ENCODE peak calls at places on chromosomes 11 and 22, in ten cellular contexts. Z, G, H, S, U, M, K, W, P and E are unnamed samples. For H3K36me3 and H3K4me1, the result is how much of the 10 kb centered on the place peaks cover.

GRCh38 chr11:11347583-11347982 is 5.5 kb downstream of the CSNK2A3 start:
- DNase-seq in Z (no peak), G (no peak), H (no peak), S (peak), U (no peak), M (no peak), K (no peak), W (no peak), P (no peak), E (no peak)

GRCh38 chr11:100791873-100792272 is 104.8 kb downstream of the ARHGAP42 start:
- DNase-seq in Z (no peak), G (no peak), H (no peak), S (no peak), U (no peak), M (no peak), K (no peak), W (no peak), P (peak), E (peak)

GRCh38 chr11:112307617-112308016 is 47.0 kb upstream of the PLET1 start:
- DNase-seq in Z (no peak), G (no peak), H (no peak), S (no peak), U (no peak), M (no peak), K (no peak), W (no peak), P (no peak), E (no peak)

GRCh38 chr22:39917091-39917703 is 16.3 kb downstream of the GRAP2 start:
- DNase-seq in Z (no peak), G (no peak), H (no peak), S (no peak), U (no peak), M (no peak), K (no peak), W (no peak), P (no peak), E (no peak)

GRCh38 chr11:47394322-47395224 is 13.8 kb upstream of the SLC39A13 start:
- DNase-seq in Z (no peak), G (no peak), H (no peak), S (no peak), U (no peak), M (peak), K (no peak), W (no peak), P (no peak), E (no peak)

GRCh38 chr22:49062155-49063039 is 765.3 kb downstream of the BRD1 start:
- DNase-seq in Z (no peak), G (no peak), H (peak), S (no peak), U (no peak), M (no peak), K (no peak), W (no peak), P (no peak), E (no peak)

GRCh38 chr11:86999859-87000753 is 37.6 kb upstream of the TMEM135 start:
- DNase-seq in Z (no peak), G (no peak), H (no peak), S (no peak), U (no peak), M (peak), K (peak), W (peak), P (peak), E (peak)

GRCh38 chr11:78788533-78788932 is 213.9 kb upstream of the NARS2 start:
- DNase-seq in Z (no peak), G (no peak), H (no peak), S (no peak), U (no peak), M (no peak), K (no peak), W (no peak), P (no peak), E (no peak)

GRCh38 chr22:17303840-17304779 is 65.2 kb upstream of the CECR2 start:
- DNase-seq in Z (no peak), G (peak), H (no peak), S (no peak), U (peak), M (no peak), K (no peak), W (no peak), P (no peak), E (no peak)

GRCh38 chr11:121089566-121089965 is 11.5 kb upstream of the TECTA start:
- DNase-seq in Z (no peak), G (no peak), H (no peak), S (no peak), U (no peak), M (no peak), K (no peak), W (no peak), P (no peak), E (no peak)

GRCh38 chr22:39937881-39938280 is 22.3 kb upstream of the TMA7B start:
- DNase-seq in Z (no peak), G (no peak), H (no peak), S (no peak), U (no peak), M (no peak), K (no peak), W (no peak), P (no peak), E (no peak)

GRCh38 chr11:33652407-33652806 is 48.2 kb downstream of the C11orf91 start:
- DNase-seq in Z (no peak), G (no peak), H (no peak), S (no peak), U (no peak), M (no peak), K (no peak), W (no peak), P (no peak), E (no peak)

GRCh38 chr22:41238570-41239442 is 1.9 kb downstream of the CHADL start:
- DNase-seq in Z (no peak), G (no peak), H (no peak), S (no peak), U (no peak), M (no peak), K (no peak), W (no peak), P (no peak), E (no peak)

GRCh38 chr11:108853864-108854263 is 189.0 kb downstream of the DDX10 start:
- DNase-seq in Z (no peak), G (no peak), H (no peak), S (no peak), U (no peak), M (no peak), K (peak), W (peak), P (no peak), E (no peak)

GRCh38 chr11:46114961-46115360 is 6.3 kb downstream of the PHF21A start:
- DNase-seq in Z (no peak), G (no peak), H (no peak), S (no peak), U (no peak), M (no peak), K (no peak), W (no peak), P (no peak), E (no peak)

GRCh38 chr22:30298005-30298701 is 8.8 kb upstream of the CASTOR1 start:
- DNase-seq in Z (no peak), G (no peak), H (no peak), S (no peak), U (no peak), M (no peak), K (no peak), W (peak), P (peak), E (no peak)

GRCh38 chr11:133929401-133930052 is 27.2 kb downstream of the IGSF9B start:
- DNase-seq in Z (no peak), G (no peak), H (no peak), S (no peak), U (no peak), M (no peak), K (peak), W (no peak), P (peak), E (no peak)
- H3K36me3 ChIP-seq in Z (under half), G (under half), H (under half), S (under half), U (under half), M (under half), K (under half), W (under half), P (half or more), E (under half)

DNA sequence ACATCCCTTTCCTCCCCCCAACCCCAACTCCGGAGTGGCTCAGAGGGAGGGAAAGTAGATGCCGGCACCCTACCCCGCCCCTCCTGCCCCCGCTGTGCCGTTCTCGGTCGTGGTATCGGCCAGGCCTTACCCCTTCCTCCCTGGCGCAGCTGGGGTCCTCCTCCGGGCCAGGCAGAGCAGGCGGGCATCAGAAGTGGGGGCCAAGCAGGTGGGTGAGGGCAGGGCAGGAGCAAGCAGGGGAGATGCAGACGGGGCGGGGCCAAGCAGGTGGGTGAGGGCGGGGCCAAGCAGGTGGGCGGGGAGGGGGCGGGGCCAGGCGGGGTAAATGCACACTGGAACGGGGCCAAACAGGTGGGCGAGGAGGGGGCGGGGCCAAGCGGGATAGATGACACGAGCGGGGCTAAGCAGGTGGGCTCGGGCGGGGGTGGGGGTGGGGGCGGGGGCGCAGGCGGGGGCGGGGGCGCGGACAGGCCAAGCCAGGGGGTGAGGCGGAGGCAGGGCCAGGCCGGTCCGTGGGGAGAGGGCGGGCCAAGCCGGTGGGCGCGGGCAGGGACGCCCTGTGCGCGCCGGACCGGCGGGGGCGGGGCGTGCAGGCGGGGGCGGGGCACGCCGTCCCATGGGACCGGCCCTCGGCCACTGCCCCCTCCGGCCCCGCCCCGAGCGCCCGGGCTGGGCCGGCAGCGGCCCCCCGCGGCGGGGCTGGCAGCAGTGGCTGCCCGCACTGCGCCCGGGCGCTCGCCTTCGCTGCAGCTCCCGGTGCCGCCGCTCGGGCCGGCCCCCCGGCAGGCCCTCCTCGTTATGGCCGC is at the start of the genes KCNQ1 and TRPM5:
- DNase-seq in Z (peak), G (peak), H (peak), S (no peak), U (no peak), M (no peak), K (no peak), W (peak), P (no peak), E (no peak)
- H3K4me3 ChIP-seq in Z (peak), G (peak), H (peak), S (peak), U (peak), M (no peak), K (no peak), W (peak), P (no peak), E (no peak)

GRCh38 chr11:16195659-16196058 is 160.7 kb downstream of the SOX6 start:
- DNase-seq in Z (no peak), G (no peak), H (no peak), S (no peak), U (no peak), M (peak), K (peak), W (no peak), P (no peak), E (no peak)
- H3K4me1 ChIP-seq in Z (under half), G (under half), H (under half), S (under half), U (under half), M (under half), K (under half), W (under half), P (under half), E (under half)

GRCh38 chr11:59943996-59944395 is 5.8 kb downstream of the OOSP1 start:
- DNase-seq in Z (no peak), G (no peak), H (no peak), S (no peak), U (no peak), M (no peak), K (no peak), W (no peak), P (no peak), E (peak)

GRCh38 chr11:59939482-59939881 is 1.2 kb downstream of the OOSP1 start:
- DNase-seq in Z (no peak), G (no peak), H (no peak), S (no peak), U (no peak), M (no peak), K (no peak), W (no peak), P (no peak), E (no peak)

GRCh38 chr11:59941091-59941490 is 2.9 kb downstream of the OOSP1 start:
- DNase-seq in Z (no peak), G (no peak), H (no peak), S (no peak), U (no peak), M (no peak), K (no peak), W (no peak), P (no peak), E (no peak)

DNA sequence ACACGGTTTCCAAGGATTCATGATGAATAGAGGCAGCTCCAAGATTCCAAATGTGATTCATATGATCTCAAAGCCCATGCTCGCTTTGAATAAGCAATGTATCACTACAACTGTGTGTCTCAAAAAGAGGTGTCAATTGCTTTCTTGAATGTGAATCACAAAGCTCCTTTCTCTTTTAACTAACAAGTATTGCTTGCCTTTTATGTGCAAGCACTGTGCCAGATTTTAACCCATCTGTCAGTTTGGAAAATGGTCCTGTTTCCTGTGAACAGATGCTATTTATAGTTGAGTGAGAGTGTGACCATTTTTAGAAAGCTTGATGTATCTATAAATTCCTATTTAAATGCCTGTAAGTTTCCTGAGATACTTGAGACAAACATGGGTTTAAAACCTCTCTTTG is 6.5 kb downstream of the OOSP1 start:
- DNase-seq in Z (no peak), G (no peak), H (no peak), S (no peak), U (no peak), M (no peak), K (no peak), W (no peak), P (no peak), E (no peak)
- H3K36me3 ChIP-seq in Z (under half), G (under half), H (under half), S (under half), U (under half), M (under half), K (under half), W (under half), P (under half), E (under half)

GRCh38 chr11:57275582-57275981 is 38.5 kb upstream of the APLNR start:
- DNase-seq in Z (no peak), G (no peak), H (no peak), S (no peak), U (no peak), M (no peak), K (no peak), W (no peak), P (no peak), E (no peak)

GRCh38 chr11:57274904-57275498 is 38.0 kb upstream of the APLNR start:
- DNase-seq in Z (no peak), G (no peak), H (no peak), S (no peak), U (no peak), M (no peak), K (no peak), W (no peak), P (no peak), E (no peak)

GRCh38 chr11:57276169-57276854 is 39.3 kb upstream of the APLNR start:
- DNase-seq in Z (no peak), G (no peak), H (no peak), S (no peak), U (no peak), M (no peak), K (no peak), W (no peak), P (no peak), E (no peak)

GRCh38 chr11:57276857-57277505 is 39.9 kb upstream of the APLNR start:
- DNase-seq in Z (no peak), G (no peak), H (no peak), S (no peak), U (no peak), M (no peak), K (no peak), W (no peak), P (no peak), E (no peak)

GRCh38 chr11:57273448-57274058 is 36.5 kb upstream of the APLNR start:
- DNase-seq in Z (no peak), G (no peak), H (no peak), S (no peak), U (no peak), M (no peak), K (no peak), W (no peak), P (no peak), E (no peak)
- H3K4me3 ChIP-seq in Z (no peak), G (no peak), H (no peak), S (no peak), U (no peak), M (no peak), K (no peak), W (no peak), P (no peak), E (no peak)

GRCh38 chr22:46087816-46088277 is 62.5 kb upstream of the PPARA start:
- DNase-seq in Z (no peak), G (no peak), H (peak), S (peak), U (peak), M (no peak), K (peak), W (peak), P (peak), E (peak)
- H3K4me1 ChIP-seq in Z (half or more), G (under half), H (half or more), S (half or more), U (half or more), M (under half), K (half or more), W (half or more), P (half or more), E (under half)